ENCODE peak calls at places on chromosomes 6 and 20, in six cellular contexts. C, Y, B, T, F and R are unnamed samples.

GRCh38 chr20:53434662-53435061 is 159.0 kb downstream of the ZNF217 start:
- DNase-seq in C (peak), Y (no peak), B (no peak), T (no peak), F (no peak), R (no peak)

GRCh38 chr6:41430875-41431274 is 95.5 kb downstream of the NCR2 start:
- DNase-seq in C (no peak), Y (no peak), B (no peak), T (peak), F (no peak), R (no peak)

GRCh38 chr20:8367679-8368078 is 235.6 kb downstream of the PLCB1 start:
- DNase-seq in C (no peak), Y (no peak), B (no peak), T (no peak), F (no peak), R (no peak)

GRCh38 chr6:16273266-16273665 is 34.9 kb downstream of the GMPR start:
- DNase-seq in C (no peak), Y (no peak), B (no peak), T (peak), F (no peak), R (no peak)

GRCh38 chr6:101545171-101545570 is 151.7 kb downstream of the GRIK2 start:
- DNase-seq in C (no peak), Y (no peak), B (no peak), T (peak), F (no peak), R (no peak)

GRCh38 chr20:45832619-45833018 is 980 bp upstream of the SNX21 start:
- DNase-seq in C (no peak), Y (no peak), B (no peak), T (no peak), F (no peak), R (no peak)

GRCh38 chr6:6515691-6516607 is 72.6 kb upstream of the LY86 start:
- DNase-seq in C (no peak), Y (no peak), B (no peak), T (no peak), F (no peak), R (peak)

GRCh38 chr6:118372413-118372812 is 175.7 kb upstream of the PLN start:
- DNase-seq in C (peak), Y (no peak), B (no peak), T (peak), F (no peak), R (no peak)

GRCh38 chr20:36305602-36306556 is at the start of gene DLGAP4:
- DNase-seq in C (no peak), Y (no peak), B (no peak), T (no peak), F (peak), R (no peak)